ENCODE peak calls at places on chromosome 1, in six cellular contexts. E, C, Z, R, Y and J are unnamed samples.

GRCh38 chr1:152227310-152227928 is 3.4 kb upstream of the HRNR start:
- DNase-seq in E (peak; percentile 3), C (no peak), Z (no peak), R (no peak), Y (no peak), J (peak; percentile 42)

GRCh38 chr1:2391034-2391384 is 345 bp downstream of the MORN1 start:
- DNase-seq in E (peak; percentile 19), C (no peak), Z (no peak), R (no peak), Y (no peak), J (peak; percentile 51)

GRCh38 chr1:213884942-213885341 is 102.8 kb upstream of the PROX1 start:
- DNase-seq in E (no peak), C (no peak), Z (no peak), R (no peak), Y (no peak), J (no peak)

GRCh38 chr1:46558141-46558963 is 6.9 kb upstream of the KNCN start:
- DNase-seq in E (no peak), C (no peak), Z (no peak), R (no peak), Y (no peak), J (no peak)

GRCh38 chr1:230132758-230133157 is 65.7 kb downstream of the GALNT2 start:
- DNase-seq in E (no peak), C (no peak), Z (no peak), R (no peak), Y (no peak), J (no peak)

GRCh38 chr1:56370513-56370912 is 208.8 kb downstream of the PLPP3 start:
- DNase-seq in E (no peak), C (no peak), Z (no peak), R (no peak), Y (no peak), J (no peak)

GRCh38 chr1:111920221-111921024 is 69.0 kb downstream of the KCND3 start:
- DNase-seq in E (peak; percentile 19), C (no peak), Z (peak; percentile 80), R (no peak), Y (no peak), J (peak; percentile 4)

GRCh38 chr1:101820080-101820479 is 176.6 kb downstream of the OLFM3 start:
- DNase-seq in E (peak; percentile 13), C (no peak), Z (peak; percentile 2), R (no peak), Y (no peak), J (peak; percentile 22)

GRCh38 chr1:224879404-224879803 is 50.1 kb upstream of the DNAH14 start:
- DNase-seq in E (peak; percentile 26), C (no peak), Z (peak; percentile 52), R (peak; percentile 19), Y (no peak), J (peak; percentile 64)

GRCh38 chr1:155729031-155729898 is 40.4 kb downstream of the DAP3 start:
- DNase-seq in E (peak; percentile 64), C (peak; percentile 22), Z (peak; percentile 73), R (peak; percentile 36), Y (no peak), J (peak; percentile 69)

GRCh38 chr1:54456921-54457529 is 50.8 kb upstream of the SSBP3 start:
- DNase-seq in E (no peak), C (no peak), Z (no peak), R (no peak), Y (no peak), J (no peak)

GRCh38 chr1:9294440-9294773 is 1.7 kb downstream of the SPSB1 start:
- DNase-seq in E (peak; percentile 88), C (no peak), Z (peak; percentile 88), R (no peak), Y (peak; percentile 25), J (peak; percentile 87)

GRCh38 chr1:60245371-60245770 is 171.8 kb upstream of the C1orf87 start:
- DNase-seq in E (no peak), C (no peak), Z (no peak), R (no peak), Y (no peak), J (no peak)

GRCh38 chr1:204841316-204841715 is 29.3 kb upstream of the NFASC start:
- DNase-seq in E (no peak), C (no peak), Z (no peak), R (no peak), Y (no peak), J (no peak)

GRCh38 chr1:210223174-210223904 is 9.3 kb upstream of the SERTAD4 start:
- DNase-seq in E (no peak), C (no peak), Z (no peak), R (no peak), Y (no peak), J (no peak)

GRCh38 chr1:153849487-153850185 is 73.1 kb downstream of the GATAD2B start:
- DNase-seq in E (no peak), C (no peak), Z (no peak), R (no peak), Y (no peak), J (no peak)

GRCh38 chr1:100671604-100672003 is 47.9 kb upstream of the VCAM1 start:
- DNase-seq in E (no peak), C (no peak), Z (no peak), R (no peak), Y (no peak), J (peak; percentile 7)

GRCh38 chr1:44526295-44527073 is 121.4 kb downstream of the RNF220 start:
- DNase-seq in E (no peak), C (no peak), Z (no peak), R (no peak), Y (no peak), J (no peak)

GRCh38 chr1:202618387-202619022 is 91.7 kb downstream of the SYT2 start:
- DNase-seq in E (peak; percentile 88), C (no peak), Z (peak; percentile 49), R (peak; percentile 45), Y (no peak), J (peak; percentile 77)

GRCh38 chr1:19139711-19140110 is 70.4 kb downstream of the UBR4 start:
- DNase-seq in E (no peak), C (no peak), Z (no peak), R (no peak), Y (no peak), J (no peak)

GRCh38 chr1:245682638-245683376 is 528.0 kb downstream of the KIF26B start:
- DNase-seq in E (no peak), C (no peak), Z (no peak), R (no peak), Y (no peak), J (no peak)